ENCODE peak calls at places on chromosome 12, in eight cellular contexts. Q, J, N, P, T, X, F and D are unnamed samples.

GRCh38 chr12:14902465-14902864 is 16.8 kb upstream of the MGP start:
- DNase-seq in Q (no peak), X (no peak), F (peak), J (peak), N (no peak), T (no peak), P (no peak), D (no peak)

GRCh38 chr12:25089738-25090137 is 105.2 kb downstream of the DNAI7 start:
- DNase-seq in Q (no peak), X (no peak), T (no peak), J (no peak), P (no peak), N (no peak), F (no peak), D (no peak)

GRCh38 chr12:108635201-108635996 is 1.7 kb upstream of the SELPLG start:
- DNase-seq in F (peak), T (no peak), N (no peak), P (no peak), J (no peak), Q (peak), X (no peak), D (no peak)

GRCh38 chr12:24901975-24902461 is 46.9 kb downstream of the BCAT1 start:
- DNase-seq in P (no peak), N (no peak), F (peak), X (no peak), J (peak), T (peak), Q (no peak), D (no peak)

GRCh38 chr12:87112946-87113345 is 856.8 kb upstream of the MGAT4C start:
- DNase-seq in F (peak), X (no peak), T (no peak), Q (no peak), P (no peak), J (no peak), N (no peak), D (no peak)

GRCh38 chr12:54759751-54760150 is 94.6 kb upstream of the MUCL1 start:
- DNase-seq in P (no peak), F (peak), N (no peak), Q (peak), X (no peak), T (no peak), J (no peak), D (peak)

GRCh38 chr12:27305673-27306504 is 26.7 kb upstream of the BMAL2 start:
- DNase-seq in T (peak), N (no peak), P (no peak), J (peak), F (peak), Q (peak), X (peak), D (no peak)

GRCh38 chr12:124704619-124705018 is 137.2 kb upstream of the NCOR2 start:
- DNase-seq in F (no peak), X (no peak), P (no peak), Q (no peak), N (no peak), J (no peak), T (no peak), D (no peak)

GRCh38 chr12:27012239-27012981 is 1.8 kb downstream of the TM7SF3 start:
- DNase-seq in T (no peak), N (no peak), Q (no peak), F (no peak), J (no peak), X (no peak), P (no peak), D (no peak)

GRCh38 chr12:108190529-108190928 is 61.4 kb downstream of the WSCD2 start:
- DNase-seq in T (no peak), Q (no peak), F (no peak), P (no peak), J (no peak), X (no peak), N (no peak), D (peak)

GRCh38 chr12:98788396-98788795 is 143.3 kb downstream of the APAF1 start:
- DNase-seq in P (no peak), F (no peak), J (no peak), N (no peak), T (no peak), Q (no peak), X (no peak), D (no peak)

GRCh38 chr12:132907216-132907615 is 19.8 kb upstream of the CHFR start:
- DNase-seq in J (no peak), F (peak), T (no peak), N (no peak), P (no peak), Q (no peak), X (no peak), D (no peak)

GRCh38 chr12:33724867-33725266 is 285.2 kb upstream of the SYT10 start:
- DNase-seq in N (no peak), Q (no peak), T (no peak), F (no peak), X (no peak), J (no peak), P (no peak), D (no peak)

GRCh38 chr12:108690799-108691153 is 40.5 kb downstream of the CORO1C start:
- DNase-seq in J (no peak), Q (no peak), N (no peak), P (no peak), T (no peak), X (no peak), F (no peak), D (no peak)

GRCh38 chr12:48744251-48745008 is 27.9 kb upstream of the CCNT1 start:
- DNase-seq in J (no peak), F (no peak), N (no peak), X (no peak), Q (no peak), P (no peak), T (no peak), D (no peak)

GRCh38 chr12:89451876-89452275 is 72.7 kb downstream of the GALNT4 start:
- DNase-seq in T (no peak), J (peak), P (no peak), Q (no peak), X (no peak), N (no peak), F (peak), D (no peak)

GRCh38 chr12:98470469-98471082 is 44.8 kb upstream of the TMPO start:
- DNase-seq in J (no peak), T (no peak), F (peak), P (no peak), Q (no peak), N (no peak), X (no peak), D (no peak)

GRCh38 chr12:22334696-22335290 is at the start of gene ST8SIA1:
- DNase-seq in F (peak), Q (no peak), T (peak), X (peak), P (peak), N (peak), J (peak), D (no peak)

GRCh38 chr12:34198924-34199323 is 176.6 kb downstream of the ALG10 start:
- DNase-seq in Q (no peak), T (no peak), P (no peak), N (no peak), X (no peak), J (no peak), F (no peak), D (no peak)

GRCh38 chr12:65858831-65859230 is 34.5 kb downstream of the HMGA2 start:
- DNase-seq in F (peak), P (no peak), N (no peak), J (no peak), T (no peak), Q (no peak), X (no peak), D (no peak)

GRCh38 chr12:49296034-49296835 is 1.3 kb downstream of the PRPH start:
- DNase-seq in X (peak), Q (no peak), J (no peak), F (no peak), N (peak), P (peak), T (no peak), D (peak)

GRCh38 chr12:49703647-49704137 is 3.5 kb downstream of the FMNL3 start:
- DNase-seq in X (no peak), T (no peak), F (peak), P (no peak), Q (peak), N (no peak), J (peak), D (no peak)

GRCh38 chr12:24840046-24840800 is 108.7 kb downstream of the BCAT1 start:
- DNase-seq in N (no peak), J (peak), X (no peak), F (peak), T (no peak), P (no peak), Q (no peak), D (no peak)

GRCh38 chr12:111359231-111359913 is 9.5 kb downstream of the PHETA1 start:
- DNase-seq in F (no peak), J (no peak), Q (peak), T (no peak), N (no peak), X (no peak), P (no peak), D (no peak)

GRCh38 chr12:60266381-60266852 is 670.6 kb downstream of the SLC16A7 start:
- DNase-seq in P (no peak), X (peak), N (no peak), F (peak), J (peak), Q (no peak), T (no peak), D (no peak)

GRCh38 chr12:48978741-48979601 is 849 bp downstream of the WNT1 start:
- DNase-seq in P (no peak), N (no peak), X (no peak), T (no peak), Q (no peak), J (no peak), F (no peak), D (no peak)

GRCh38 chr12:120851444-120851843 is 52.7 kb downstream of the SPPL3 start:
- DNase-seq in F (no peak), Q (no peak), N (no peak), X (no peak), P (no peak), J (no peak), T (no peak), D (no peak)

GRCh38 chr12:20549115-20549719 is 145.9 kb upstream of the SLCO1C1 start:
- DNase-seq in F (peak), P (no peak), N (no peak), Q (no peak), T (no peak), X (peak), J (peak), D (no peak)

GRCh38 chr12:114167431-114167830 is 201.3 kb upstream of the RBM19 start:
- DNase-seq in T (no peak), Q (no peak), N (no peak), P (no peak), J (peak), F (peak), X (no peak), D (no peak)

GRCh38 chr12:45354399-45354798 is 138.5 kb downstream of the ANO6 start:
- DNase-seq in F (no peak), T (no peak), X (no peak), N (no peak), Q (no peak), P (no peak), J (no peak), D (no peak)

GRCh38 chr12:122371475-122372045 is 50.9 kb downstream of the CLIP1 start:
- DNase-seq in N (no peak), J (no peak), F (peak), P (no peak), T (no peak), X (no peak), Q (no peak), D (no peak)